ENCODE peak calls at places on chromosomes 16 and 17, in ten cellular contexts. One of them, this sample, is unnamed.

GRCh38 chr17:27601069-27601974 is 29.7 kb upstream of the LGALS9 start:
- DNase-seq in progenitor cell of endocrine pancreas: peak
- DNase-seq in kidney epithelial cell: no peak
- DNase-seq in activated naive CD8-positive, alpha-beta T cell treated with anti-CD3 and anti-CD28 coated beads for 36 hours: peak
- DNase-seq in HEK293T: peak
- DNase-seq in tibial artery: peak
- DNase-seq in fibroblast of lung: peak
- DNase-seq in caudate nucleus: peak
- DNase-seq in EL: peak
- DNase-seq in anterior cingulate cortex: peak
- DNase-seq in this sample: peak

GRCh38 chr16:77437859-77438258 is 3.0 kb upstream of the ADAMTS18 start:
- DNase-seq in progenitor cell of endocrine pancreas: no peak
- DNase-seq in kidney epithelial cell: no peak
- DNase-seq in activated naive CD8-positive, alpha-beta T cell treated with anti-CD3 and anti-CD28 coated beads for 36 hours: no peak
- DNase-seq in HEK293T: no peak
- DNase-seq in tibial artery: no peak
- DNase-seq in fibroblast of lung: peak
- DNase-seq in caudate nucleus: no peak
- DNase-seq in EL: no peak
- DNase-seq in anterior cingulate cortex: no peak
- DNase-seq in this sample: no peak

GRCh38 chr16:84818989-84819643 is 669 bp upstream of the CRISPLD2 start:
- DNase-seq in progenitor cell of endocrine pancreas: no peak
- DNase-seq in kidney epithelial cell: no peak
- DNase-seq in activated naive CD8-positive, alpha-beta T cell treated with anti-CD3 and anti-CD28 coated beads for 36 hours: no peak
- DNase-seq in HEK293T: no peak
- DNase-seq in tibial artery: no peak
- DNase-seq in fibroblast of lung: no peak
- DNase-seq in caudate nucleus: no peak
- DNase-seq in EL: no peak
- DNase-seq in anterior cingulate cortex: no peak
- DNase-seq in this sample: no peak

GRCh38 chr16:1793578-1794220 is at the start of gene IGFALS:
- DNase-seq in progenitor cell of endocrine pancreas: peak
- DNase-seq in kidney epithelial cell: no peak
- DNase-seq in activated naive CD8-positive, alpha-beta T cell treated with anti-CD3 and anti-CD28 coated beads for 36 hours: no peak
- DNase-seq in HEK293T: no peak
- DNase-seq in tibial artery: no peak
- DNase-seq in fibroblast of lung: no peak
- DNase-seq in caudate nucleus: no peak
- DNase-seq in EL: no peak
- DNase-seq in anterior cingulate cortex: no peak
- DNase-seq in this sample: no peak

GRCh38 chr16:88855736-88856121 is 1.0 kb downstream of the GALNS start:
- DNase-seq in progenitor cell of endocrine pancreas: no peak
- DNase-seq in kidney epithelial cell: no peak
- DNase-seq in activated naive CD8-positive, alpha-beta T cell treated with anti-CD3 and anti-CD28 coated beads for 36 hours: no peak
- DNase-seq in HEK293T: no peak
- DNase-seq in tibial artery: no peak
- DNase-seq in fibroblast of lung: no peak
- DNase-seq in caudate nucleus: no peak
- DNase-seq in EL: no peak
- DNase-seq in anterior cingulate cortex: no peak
- DNase-seq in this sample: no peak

GRCh38 chr17:76881966-76882365 is 13.8 kb downstream of the MGAT5B start:
- DNase-seq in progenitor cell of endocrine pancreas: no peak
- DNase-seq in kidney epithelial cell: no peak
- DNase-seq in activated naive CD8-positive, alpha-beta T cell treated with anti-CD3 and anti-CD28 coated beads for 36 hours: no peak
- DNase-seq in HEK293T: no peak
- DNase-seq in tibial artery: no peak
- DNase-seq in fibroblast of lung: no peak
- DNase-seq in caudate nucleus: no peak
- DNase-seq in EL: no peak
- DNase-seq in anterior cingulate cortex: no peak
- DNase-seq in this sample: no peak

GRCh38 chr16:21117567-21117966 is 33.1 kb downstream of the DNAH3 start:
- DNase-seq in progenitor cell of endocrine pancreas: no peak
- DNase-seq in kidney epithelial cell: no peak
- DNase-seq in activated naive CD8-positive, alpha-beta T cell treated with anti-CD3 and anti-CD28 coated beads for 36 hours: no peak
- DNase-seq in HEK293T: no peak
- DNase-seq in tibial artery: no peak
- DNase-seq in fibroblast of lung: no peak
- DNase-seq in caudate nucleus: no peak
- DNase-seq in EL: no peak
- DNase-seq in anterior cingulate cortex: no peak
- DNase-seq in this sample: no peak

GRCh38 chr17:60080545-60080944 is 1.8 kb upstream of the HEATR6 start:
- DNase-seq in progenitor cell of endocrine pancreas: no peak
- DNase-seq in kidney epithelial cell: no peak
- DNase-seq in activated naive CD8-positive, alpha-beta T cell treated with anti-CD3 and anti-CD28 coated beads for 36 hours: no peak
- DNase-seq in HEK293T: no peak
- DNase-seq in tibial artery: no peak
- DNase-seq in fibroblast of lung: no peak
- DNase-seq in caudate nucleus: no peak
- DNase-seq in EL: peak
- DNase-seq in anterior cingulate cortex: no peak
- DNase-seq in this sample: no peak

GRCh38 chr17:82947051-82947991 is 107.5 kb upstream of the ZNF750 start:
- DNase-seq in progenitor cell of endocrine pancreas: no peak
- DNase-seq in kidney epithelial cell: no peak
- DNase-seq in activated naive CD8-positive, alpha-beta T cell treated with anti-CD3 and anti-CD28 coated beads for 36 hours: no peak
- DNase-seq in HEK293T: no peak
- DNase-seq in tibial artery: peak
- DNase-seq in fibroblast of lung: no peak
- DNase-seq in caudate nucleus: no peak
- DNase-seq in EL: no peak
- DNase-seq in anterior cingulate cortex: no peak
- DNase-seq in this sample: no peak

GRCh38 chr17:3017936-3018335 is 45.5 kb downstream of the OR1D5 start:
- DNase-seq in progenitor cell of endocrine pancreas: no peak
- DNase-seq in kidney epithelial cell: no peak
- DNase-seq in activated naive CD8-positive, alpha-beta T cell treated with anti-CD3 and anti-CD28 coated beads for 36 hours: no peak
- DNase-seq in HEK293T: no peak
- DNase-seq in tibial artery: no peak
- DNase-seq in fibroblast of lung: no peak
- DNase-seq in caudate nucleus: no peak
- DNase-seq in EL: no peak
- DNase-seq in anterior cingulate cortex: no peak
- DNase-seq in this sample: no peak

GRCh38 chr16:87231911-87232310 is 85.3 kb downstream of the C16orf95 start:
- DNase-seq in progenitor cell of endocrine pancreas: no peak
- DNase-seq in kidney epithelial cell: no peak
- DNase-seq in activated naive CD8-positive, alpha-beta T cell treated with anti-CD3 and anti-CD28 coated beads for 36 hours: no peak
- DNase-seq in HEK293T: no peak
- DNase-seq in tibial artery: no peak
- DNase-seq in fibroblast of lung: no peak
- DNase-seq in caudate nucleus: no peak
- DNase-seq in EL: no peak
- DNase-seq in anterior cingulate cortex: no peak
- DNase-seq in this sample: no peak

GRCh38 chr17:4948166-4948996 is at the start of gene PFN1:
- DNase-seq in progenitor cell of endocrine pancreas: peak
- DNase-seq in kidney epithelial cell: no peak
- DNase-seq in activated naive CD8-positive, alpha-beta T cell treated with anti-CD3 and anti-CD28 coated beads for 36 hours: peak
- DNase-seq in HEK293T: peak
- DNase-seq in tibial artery: peak
- DNase-seq in fibroblast of lung: peak
- DNase-seq in caudate nucleus: peak
- DNase-seq in EL: peak
- DNase-seq in anterior cingulate cortex: peak
- DNase-seq in this sample: peak

GRCh38 chr17:18008496-18009268 is 30.3 kb downstream of the ATPAF2 start:
- DNase-seq in progenitor cell of endocrine pancreas: no peak
- DNase-seq in kidney epithelial cell: no peak
- DNase-seq in activated naive CD8-positive, alpha-beta T cell treated with anti-CD3 and anti-CD28 coated beads for 36 hours: no peak
- DNase-seq in HEK293T: no peak
- DNase-seq in tibial artery: no peak
- DNase-seq in fibroblast of lung: no peak
- DNase-seq in caudate nucleus: no peak
- DNase-seq in EL: peak
- DNase-seq in anterior cingulate cortex: no peak
- DNase-seq in this sample: no peak

GRCh38 chr16:72990003-72990521 is 57.9 kb downstream of the ZFHX3 start:
- DNase-seq in progenitor cell of endocrine pancreas: no peak
- DNase-seq in kidney epithelial cell: no peak
- DNase-seq in activated naive CD8-positive, alpha-beta T cell treated with anti-CD3 and anti-CD28 coated beads for 36 hours: no peak
- DNase-seq in HEK293T: peak
- DNase-seq in tibial artery: peak
- DNase-seq in fibroblast of lung: peak
- DNase-seq in caudate nucleus: no peak
- DNase-seq in EL: peak
- DNase-seq in anterior cingulate cortex: no peak
- DNase-seq in this sample: peak

GRCh38 chr17:22570144-22570845 is 878.0 kb downstream of the KCNJ18 start:
- DNase-seq in progenitor cell of endocrine pancreas: no peak
- DNase-seq in kidney epithelial cell: no peak
- DNase-seq in activated naive CD8-positive, alpha-beta T cell treated with anti-CD3 and anti-CD28 coated beads for 36 hours: no peak
- DNase-seq in HEK293T: no peak
- DNase-seq in tibial artery: no peak
- DNase-seq in fibroblast of lung: no peak
- DNase-seq in caudate nucleus: no peak
- DNase-seq in EL: no peak
- DNase-seq in anterior cingulate cortex: no peak
- DNase-seq in this sample: no peak

GRCh38 chr16:4212934-4213296 is 29.0 kb downstream of the SRL start:
- DNase-seq in progenitor cell of endocrine pancreas: no peak
- DNase-seq in kidney epithelial cell: peak
- DNase-seq in activated naive CD8-positive, alpha-beta T cell treated with anti-CD3 and anti-CD28 coated beads for 36 hours: no peak
- DNase-seq in HEK293T: no peak
- DNase-seq in tibial artery: no peak
- DNase-seq in fibroblast of lung: peak
- DNase-seq in caudate nucleus: no peak
- DNase-seq in EL: peak
- DNase-seq in anterior cingulate cortex: no peak
- DNase-seq in this sample: peak

GRCh38 chr17:81540676-81541027 is 11.5 kb downstream of the FAAP100 start:
- DNase-seq in progenitor cell of endocrine pancreas: no peak
- DNase-seq in kidney epithelial cell: no peak
- DNase-seq in activated naive CD8-positive, alpha-beta T cell treated with anti-CD3 and anti-CD28 coated beads for 36 hours: no peak
- DNase-seq in HEK293T: no peak
- DNase-seq in tibial artery: no peak
- DNase-seq in fibroblast of lung: no peak
- DNase-seq in caudate nucleus: no peak
- DNase-seq in EL: no peak
- DNase-seq in anterior cingulate cortex: no peak
- DNase-seq in this sample: no peak

GRCh38 chr17:43874293-43874692 is 27.3 kb downstream of the CD300LG start:
- DNase-seq in progenitor cell of endocrine pancreas: no peak
- DNase-seq in kidney epithelial cell: no peak
- DNase-seq in activated naive CD8-positive, alpha-beta T cell treated with anti-CD3 and anti-CD28 coated beads for 36 hours: no peak
- DNase-seq in HEK293T: no peak
- DNase-seq in tibial artery: no peak
- DNase-seq in fibroblast of lung: no peak
- DNase-seq in caudate nucleus: no peak
- DNase-seq in EL: no peak
- DNase-seq in anterior cingulate cortex: no peak
- DNase-seq in this sample: no peak

GRCh38 chr16:85010446-85010930 is 847 bp downstream of the ZDHHC7 start:
- DNase-seq in progenitor cell of endocrine pancreas: no peak
- DNase-seq in kidney epithelial cell: no peak
- DNase-seq in activated naive CD8-positive, alpha-beta T cell treated with anti-CD3 and anti-CD28 coated beads for 36 hours: no peak
- DNase-seq in HEK293T: no peak
- DNase-seq in tibial artery: no peak
- DNase-seq in fibroblast of lung: no peak
- DNase-seq in caudate nucleus: no peak
- DNase-seq in EL: no peak
- DNase-seq in anterior cingulate cortex: no peak
- DNase-seq in this sample: no peak

GRCh38 chr17:55264273-55264639 is 504 bp upstream of the HLF start:
- DNase-seq in progenitor cell of endocrine pancreas: no peak
- DNase-seq in kidney epithelial cell: no peak
- DNase-seq in activated naive CD8-positive, alpha-beta T cell treated with anti-CD3 and anti-CD28 coated beads for 36 hours: no peak
- DNase-seq in HEK293T: no peak
- DNase-seq in tibial artery: no peak
- DNase-seq in fibroblast of lung: no peak
- DNase-seq in caudate nucleus: no peak
- DNase-seq in EL: no peak
- DNase-seq in anterior cingulate cortex: no peak
- DNase-seq in this sample: no peak

GRCh38 chr16:49280861-49281331 is 742 bp downstream of the CBLN1 start:
- DNase-seq in progenitor cell of endocrine pancreas: no peak
- DNase-seq in kidney epithelial cell: no peak
- DNase-seq in activated naive CD8-positive, alpha-beta T cell treated with anti-CD3 and anti-CD28 coated beads for 36 hours: no peak
- DNase-seq in HEK293T: no peak
- DNase-seq in tibial artery: no peak
- DNase-seq in fibroblast of lung: no peak
- DNase-seq in caudate nucleus: no peak
- DNase-seq in EL: no peak
- DNase-seq in anterior cingulate cortex: no peak
- DNase-seq in this sample: no peak

GRCh38 chr17:43591750-43592562 is 45.8 kb upstream of the ETV4 start:
- DNase-seq in progenitor cell of endocrine pancreas: no peak
- DNase-seq in kidney epithelial cell: no peak
- DNase-seq in activated naive CD8-positive, alpha-beta T cell treated with anti-CD3 and anti-CD28 coated beads for 36 hours: no peak
- DNase-seq in HEK293T: no peak
- DNase-seq in tibial artery: peak
- DNase-seq in fibroblast of lung: peak
- DNase-seq in caudate nucleus: no peak
- DNase-seq in EL: peak
- DNase-seq in anterior cingulate cortex: no peak
- DNase-seq in this sample: no peak

GRCh38 chr17:43315858-43316521 is 82.2 kb upstream of the RNU2-1 start:
- DNase-seq in progenitor cell of endocrine pancreas: no peak
- DNase-seq in kidney epithelial cell: no peak
- DNase-seq in activated naive CD8-positive, alpha-beta T cell treated with anti-CD3 and anti-CD28 coated beads for 36 hours: no peak
- DNase-seq in HEK293T: no peak
- DNase-seq in tibial artery: no peak
- DNase-seq in fibroblast of lung: no peak
- DNase-seq in caudate nucleus: no peak
- DNase-seq in EL: no peak
- DNase-seq in anterior cingulate cortex: no peak
- DNase-seq in this sample: no peak